ENCODE peak calls at places on chromosomes 7 and 10, in six cellular contexts. H, L, D, S, O and N are unnamed samples.

GRCh38 chr7:110568932-110569331 is 522.0 kb upstream of the LRRN3 start:
- DNase-seq in O (no peak), S (no peak), H (no peak), D (no peak), L (peak; percentile 32), N (no peak)

GRCh38 chr10:78502208-78502943 is 468.7 kb downstream of the RPS24 start:
- DNase-seq in H (no peak), O (no peak), L (peak; percentile 67), S (peak; percentile 75), D (no peak), N (no peak)

GRCh38 chr10:533611-534566 is 155.6 kb downstream of the DIP2C start:
- DNase-seq in D (no peak), O (no peak), L (no peak), H (no peak), S (no peak), N (no peak)

GRCh38 chr10:113780681-113781250 is 29.3 kb downstream of the PLEKHS1 start:
- DNase-seq in D (no peak), O (no peak), L (no peak), S (no peak), H (no peak), N (no peak)

GRCh38 chr7:129225206-129225930 is 538 bp downstream of the AHCYL2 start:
- DNase-seq in D (no peak), O (peak; percentile 42), L (peak; percentile 27), H (no peak), S (peak; percentile 37), N (peak; percentile 17)

GRCh38 chr10:63267414-63268138 is 134.4 kb downstream of the NRBF2 start:
- DNase-seq in D (peak; percentile 20), O (no peak), L (peak; percentile 94), S (peak; percentile 69), H (peak; percentile 15), N (peak; percentile 72)

GRCh38 chr10:21173964-21174669 is 277.0 kb upstream of the NEBL start:
- DNase-seq in O (no peak), D (no peak), L (no peak), S (no peak), H (peak; percentile 33), N (peak; percentile 66)

GRCh38 chr10:28595618-28596017 is 62.7 kb downstream of the WAC start:
- DNase-seq in D (no peak), L (peak; percentile 24), H (no peak), S (no peak), O (no peak), N (no peak)

GRCh38 chr7:102395620-102395957 is 574 bp upstream of the PRKRIP1 start:
- DNase-seq in D (no peak), L (peak; percentile 19), H (no peak), S (no peak), O (no peak), N (no peak)

GRCh38 chr7:123282181-123282580 is 82.4 kb upstream of the SLC13A1 start:
- DNase-seq in S (no peak), O (no peak), D (no peak), L (no peak), H (no peak), N (no peak)

GRCh38 chr10:97291357-97292096 is 910 bp downstream of the ARHGAP19 start:
- DNase-seq in L (no peak), S (no peak), H (no peak), O (no peak), D (no peak), N (no peak)

GRCh38 chr10:102322914-102323313 is 72.6 kb upstream of the NFKB2 start:
- DNase-seq in L (no peak), D (no peak), H (no peak), O (no peak), S (peak; percentile 66), N (no peak)

GRCh38 chr10:22244001-22244400 is 26.2 kb upstream of the EBLN1 start:
- DNase-seq in D (no peak), H (no peak), O (no peak), S (no peak), L (no peak), N (no peak)